ENCODE peak calls at places on chromosomes 6 and 20, in ten cellular contexts. One of them, this sample, is unnamed. For H3K27me3, the result is how much of the 10 kb centered on the place peaks cover.

GRCh38 chr6:121932071-121933009 is 467.1 kb upstream of the HSF2 start:
- DNase-seq in PC-3: peak
- DNase-seq in aorta: peak
- DNase-seq in right cardiac atrium: peak
- DNase-seq in BJ: peak
- DNase-seq in GM06990: no peak
- DNase-seq in CD4-positive, CD25-positive, alpha-beta regulatory T cell: no peak
- DNase-seq in H7: peak
- DNase-seq in Karpas-422: no peak
- DNase-seq in tibial artery: no peak
- DNase-seq in this sample: no peak

GRCh38 chr6:161168281-161168891 is 105.5 kb downstream of the AGPAT4 start:
- DNase-seq in PC-3: peak
- DNase-seq in aorta: no peak
- DNase-seq in right cardiac atrium: no peak
- DNase-seq in BJ: peak
- DNase-seq in GM06990: no peak
- DNase-seq in CD4-positive, CD25-positive, alpha-beta regulatory T cell: no peak
- DNase-seq in H7: no peak
- DNase-seq in Karpas-422: no peak
- DNase-seq in tibial artery: peak
- DNase-seq in this sample: no peak

GRCh38 chr20:20367681-20368413 is at the start of gene INSM1:
- DNase-seq in PC-3: no peak
- DNase-seq in aorta: no peak
- DNase-seq in right cardiac atrium: no peak
- DNase-seq in BJ: no peak
- DNase-seq in GM06990: peak
- DNase-seq in CD4-positive, CD25-positive, alpha-beta regulatory T cell: no peak
- DNase-seq in H7: peak
- DNase-seq in Karpas-422: no peak
- DNase-seq in tibial artery: no peak
- DNase-seq in this sample: no peak

GRCh38 chr20:45306431-45306982 is at the start of gene RBPJL:
- DNase-seq in PC-3: no peak
- DNase-seq in aorta: peak
- DNase-seq in right cardiac atrium: peak
- DNase-seq in BJ: no peak
- DNase-seq in GM06990: no peak
- DNase-seq in CD4-positive, CD25-positive, alpha-beta regulatory T cell: peak
- DNase-seq in H7: peak
- DNase-seq in Karpas-422: peak
- DNase-seq in tibial artery: no peak
- DNase-seq in this sample: no peak

GRCh38 chr6:44010411-44011349 is 116.6 kb downstream of the MRPL14 start:
- DNase-seq in PC-3: peak
- DNase-seq in aorta: peak
- DNase-seq in right cardiac atrium: no peak
- DNase-seq in BJ: peak
- DNase-seq in GM06990: no peak
- DNase-seq in CD4-positive, CD25-positive, alpha-beta regulatory T cell: no peak
- DNase-seq in H7: no peak
- DNase-seq in Karpas-422: no peak
- DNase-seq in tibial artery: peak
- DNase-seq in this sample: no peak

GRCh38 chr6:34179106-34179720 is 33.3 kb upstream of the GRM4 start:
- DNase-seq in PC-3: no peak
- DNase-seq in aorta: peak
- DNase-seq in right cardiac atrium: no peak
- DNase-seq in BJ: no peak
- DNase-seq in GM06990: no peak
- DNase-seq in CD4-positive, CD25-positive, alpha-beta regulatory T cell: no peak
- DNase-seq in H7: peak
- DNase-seq in Karpas-422: no peak
- DNase-seq in tibial artery: no peak
- DNase-seq in this sample: no peak

GRCh38 chr20:47466193-47466592 is 35.5 kb upstream of the NCOA3 start:
- DNase-seq in PC-3: no peak
- DNase-seq in aorta: no peak
- DNase-seq in right cardiac atrium: no peak
- DNase-seq in BJ: no peak
- DNase-seq in GM06990: no peak
- DNase-seq in CD4-positive, CD25-positive, alpha-beta regulatory T cell: no peak
- DNase-seq in H7: no peak
- DNase-seq in Karpas-422: peak
- DNase-seq in tibial artery: no peak
- DNase-seq in this sample: no peak

GRCh38 chr6:45690846-45691245 is 313.1 kb upstream of the SUPT3H start:
- DNase-seq in PC-3: peak
- DNase-seq in aorta: no peak
- DNase-seq in right cardiac atrium: no peak
- DNase-seq in BJ: no peak
- DNase-seq in GM06990: no peak
- DNase-seq in CD4-positive, CD25-positive, alpha-beta regulatory T cell: no peak
- DNase-seq in H7: no peak
- DNase-seq in Karpas-422: no peak
- DNase-seq in tibial artery: no peak
- DNase-seq in this sample: no peak

GRCh38 chr6:35299674-35300073 is 2.1 kb downstream of the DEF6 start:
- DNase-seq in PC-3: no peak
- DNase-seq in aorta: no peak
- DNase-seq in right cardiac atrium: peak
- DNase-seq in BJ: no peak
- DNase-seq in GM06990: no peak
- DNase-seq in CD4-positive, CD25-positive, alpha-beta regulatory T cell: peak
- DNase-seq in H7: no peak
- DNase-seq in Karpas-422: peak
- DNase-seq in tibial artery: peak
- DNase-seq in this sample: no peak

GRCh38 chr6:116280161-116280959 is 630 bp upstream of the TSPYL1 start:
- DNase-seq in PC-3: no peak
- DNase-seq in aorta: no peak
- DNase-seq in right cardiac atrium: no peak
- DNase-seq in BJ: no peak
- DNase-seq in GM06990: no peak
- DNase-seq in CD4-positive, CD25-positive, alpha-beta regulatory T cell: peak
- DNase-seq in H7: no peak
- DNase-seq in Karpas-422: peak
- DNase-seq in tibial artery: no peak
- DNase-seq in this sample: no peak

GRCh38 chr6:16511048-16511660 is 250.1 kb downstream of the ATXN1 start:
- DNase-seq in PC-3: peak
- DNase-seq in aorta: no peak
- DNase-seq in right cardiac atrium: no peak
- DNase-seq in BJ: no peak
- DNase-seq in GM06990: no peak
- DNase-seq in CD4-positive, CD25-positive, alpha-beta regulatory T cell: peak
- DNase-seq in H7: peak
- DNase-seq in Karpas-422: peak
- DNase-seq in tibial artery: no peak
- DNase-seq in this sample: no peak

GRCh38 chr6:44228836-44229235 is 5.4 kb downstream of the SLC29A1 start:
- DNase-seq in PC-3: no peak
- DNase-seq in aorta: peak
- DNase-seq in right cardiac atrium: peak
- DNase-seq in BJ: no peak
- DNase-seq in GM06990: no peak
- DNase-seq in CD4-positive, CD25-positive, alpha-beta regulatory T cell: no peak
- DNase-seq in H7: no peak
- DNase-seq in Karpas-422: no peak
- DNase-seq in tibial artery: no peak
- DNase-seq in this sample: no peak

GRCh38 chr6:139262519-139263300 is 29.1 kb downstream of the TXLNB start:
- DNase-seq in PC-3: peak
- DNase-seq in aorta: no peak
- DNase-seq in right cardiac atrium: no peak
- DNase-seq in BJ: no peak
- DNase-seq in GM06990: no peak
- DNase-seq in CD4-positive, CD25-positive, alpha-beta regulatory T cell: peak
- DNase-seq in H7: no peak
- DNase-seq in Karpas-422: peak
- DNase-seq in tibial artery: no peak
- DNase-seq in this sample: peak

GRCh38 chr6:116251568-116252384 is 2.1 kb downstream of the TSPYL4 start:
- DNase-seq in PC-3: no peak
- DNase-seq in aorta: no peak
- DNase-seq in right cardiac atrium: no peak
- DNase-seq in BJ: peak
- DNase-seq in GM06990: no peak
- DNase-seq in CD4-positive, CD25-positive, alpha-beta regulatory T cell: no peak
- DNase-seq in H7: no peak
- DNase-seq in Karpas-422: no peak
- DNase-seq in tibial artery: no peak
- DNase-seq in this sample: no peak

GRCh38 chr20:57654998-57655811 is 35.0 kb upstream of the ZBP1 start:
- DNase-seq in PC-3: peak
- DNase-seq in aorta: peak
- DNase-seq in right cardiac atrium: no peak
- DNase-seq in BJ: no peak
- DNase-seq in GM06990: no peak
- DNase-seq in CD4-positive, CD25-positive, alpha-beta regulatory T cell: no peak
- DNase-seq in H7: peak
- DNase-seq in Karpas-422: no peak
- DNase-seq in tibial artery: no peak
- DNase-seq in this sample: peak

GRCh38 chr6:3350252-3350826 is 91.6 kb downstream of the PSMG4 start:
- DNase-seq in PC-3: no peak
- DNase-seq in aorta: no peak
- DNase-seq in right cardiac atrium: no peak
- DNase-seq in BJ: no peak
- DNase-seq in GM06990: no peak
- DNase-seq in CD4-positive, CD25-positive, alpha-beta regulatory T cell: no peak
- DNase-seq in H7: no peak
- DNase-seq in Karpas-422: no peak
- DNase-seq in tibial artery: no peak
- DNase-seq in this sample: no peak

GRCh38 chr6:47366335-47366879 is 56.7 kb upstream of the TNFRSF21 start:
- DNase-seq in PC-3: peak
- DNase-seq in aorta: no peak
- DNase-seq in right cardiac atrium: no peak
- DNase-seq in BJ: no peak
- DNase-seq in GM06990: no peak
- DNase-seq in CD4-positive, CD25-positive, alpha-beta regulatory T cell: no peak
- DNase-seq in H7: no peak
- DNase-seq in Karpas-422: no peak
- DNase-seq in tibial artery: no peak
- DNase-seq in this sample: no peak
- H3K27me3 ChIP-seq in PC-3: under half
- H3K27me3 ChIP-seq in aorta: under half
- H3K27me3 ChIP-seq in right cardiac atrium: under half
- H3K27me3 ChIP-seq in BJ: under half
- H3K27me3 ChIP-seq in GM06990: under half
- H3K27me3 ChIP-seq in CD4-positive, CD25-positive, alpha-beta regulatory T cell: under half
- H3K27me3 ChIP-seq in H7: under half
- H3K27me3 ChIP-seq in Karpas-422: under half
- H3K27me3 ChIP-seq in tibial artery: under half
- H3K27me3 ChIP-seq in this sample: under half

DNA sequence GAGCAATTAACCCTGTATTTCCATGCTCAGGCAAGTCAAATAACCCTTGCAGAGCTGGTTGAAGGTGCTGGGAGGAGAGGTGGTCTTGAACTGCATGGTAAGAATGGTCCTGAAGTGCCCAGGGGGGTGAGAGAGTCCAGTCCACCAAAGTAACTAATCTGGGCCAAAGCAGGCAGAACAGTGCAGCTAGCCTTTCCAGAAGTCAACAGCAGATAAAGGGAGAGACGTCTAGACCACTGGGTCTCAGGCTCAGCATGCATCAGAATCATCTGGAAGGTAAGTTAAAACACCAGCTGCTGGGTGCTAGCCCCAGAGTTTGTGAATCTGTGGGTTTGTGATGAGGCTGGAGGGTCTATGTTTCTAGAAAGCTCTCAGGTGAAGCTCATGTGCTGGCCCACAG is 232.3 kb upstream of the ECI2 start:
- DNase-seq in PC-3: no peak
- DNase-seq in aorta: no peak
- DNase-seq in right cardiac atrium: no peak
- DNase-seq in BJ: no peak
- DNase-seq in GM06990: no peak
- DNase-seq in CD4-positive, CD25-positive, alpha-beta regulatory T cell: no peak
- DNase-seq in H7: no peak
- DNase-seq in Karpas-422: no peak
- DNase-seq in tibial artery: no peak
- DNase-seq in this sample: no peak
- H3K27me3 ChIP-seq in PC-3: under half
- H3K27me3 ChIP-seq in aorta: under half
- H3K27me3 ChIP-seq in right cardiac atrium: under half
- H3K27me3 ChIP-seq in BJ: under half
- H3K27me3 ChIP-seq in GM06990: under half
- H3K27me3 ChIP-seq in CD4-positive, CD25-positive, alpha-beta regulatory T cell: under half
- H3K27me3 ChIP-seq in H7: under half
- H3K27me3 ChIP-seq in Karpas-422: under half
- H3K27me3 ChIP-seq in tibial artery: under half
- H3K27me3 ChIP-seq in this sample: under half

DNA sequence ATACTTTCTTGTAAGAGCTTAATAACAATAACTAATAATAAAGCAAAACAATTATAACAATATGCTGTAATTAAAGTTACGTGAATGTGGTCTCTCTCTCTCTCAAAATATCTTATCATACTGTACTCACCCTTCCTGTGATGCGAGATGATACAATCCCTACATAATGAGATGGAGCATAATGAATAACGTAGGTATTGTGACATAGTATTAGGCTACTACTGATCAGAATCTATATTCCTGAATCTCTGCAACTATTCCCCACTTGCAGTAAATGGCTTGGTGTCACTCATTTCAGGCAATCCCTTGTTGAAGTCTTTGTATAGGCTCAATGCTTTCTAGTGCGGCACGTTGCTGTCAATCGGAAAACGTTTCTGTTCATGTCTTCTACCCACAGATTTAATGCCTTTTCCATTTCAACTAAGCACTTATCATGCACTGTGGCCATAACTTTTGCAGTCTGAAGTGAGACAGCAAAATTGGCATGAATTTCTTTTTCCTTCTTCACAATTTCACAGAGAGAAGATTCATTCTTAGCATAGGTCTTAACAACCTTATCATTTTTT is 32.3 kb downstream of the MOXD1 start:
- DNase-seq in PC-3: no peak
- DNase-seq in aorta: no peak
- DNase-seq in right cardiac atrium: no peak
- DNase-seq in BJ: no peak
- DNase-seq in GM06990: no peak
- DNase-seq in CD4-positive, CD25-positive, alpha-beta regulatory T cell: no peak
- DNase-seq in H7: no peak
- DNase-seq in Karpas-422: no peak
- DNase-seq in tibial artery: no peak
- DNase-seq in this sample: no peak
- H3K27me3 ChIP-seq in PC-3: under half
- H3K27me3 ChIP-seq in aorta: under half
- H3K27me3 ChIP-seq in right cardiac atrium: under half
- H3K27me3 ChIP-seq in BJ: under half
- H3K27me3 ChIP-seq in GM06990: under half
- H3K27me3 ChIP-seq in CD4-positive, CD25-positive, alpha-beta regulatory T cell: under half
- H3K27me3 ChIP-seq in H7: under half
- H3K27me3 ChIP-seq in Karpas-422: under half
- H3K27me3 ChIP-seq in tibial artery: under half
- H3K27me3 ChIP-seq in this sample: under half

DNA sequence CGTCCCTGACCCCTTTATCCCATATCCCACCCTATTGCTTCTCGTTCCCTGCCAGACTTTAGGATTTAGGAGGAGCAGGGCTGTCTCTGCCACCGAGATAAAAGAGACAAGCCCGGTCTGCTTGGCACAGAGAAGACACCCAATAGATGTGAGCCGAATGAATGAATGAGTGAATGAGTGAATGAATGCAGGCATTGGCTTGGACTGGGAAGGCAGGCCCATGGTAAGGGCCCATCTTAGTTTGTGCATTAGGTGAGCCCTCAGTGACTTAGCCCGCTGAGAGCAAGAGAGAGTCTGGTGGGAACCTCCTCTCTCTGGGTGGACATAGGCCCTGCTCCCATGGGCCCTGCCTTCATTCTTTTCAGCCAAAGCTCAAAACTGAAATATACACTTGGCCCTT is 879 bp upstream of the BPIFB6 start:
- DNase-seq in PC-3: no peak
- DNase-seq in aorta: no peak
- DNase-seq in right cardiac atrium: no peak
- DNase-seq in BJ: no peak
- DNase-seq in GM06990: no peak
- DNase-seq in CD4-positive, CD25-positive, alpha-beta regulatory T cell: no peak
- DNase-seq in H7: no peak
- DNase-seq in Karpas-422: no peak
- DNase-seq in tibial artery: no peak
- DNase-seq in this sample: no peak
- H3K27me3 ChIP-seq in PC-3: under half
- H3K27me3 ChIP-seq in aorta: under half
- H3K27me3 ChIP-seq in right cardiac atrium: under half
- H3K27me3 ChIP-seq in BJ: under half
- H3K27me3 ChIP-seq in GM06990: under half
- H3K27me3 ChIP-seq in CD4-positive, CD25-positive, alpha-beta regulatory T cell: under half
- H3K27me3 ChIP-seq in H7: under half
- H3K27me3 ChIP-seq in Karpas-422: under half
- H3K27me3 ChIP-seq in tibial artery: under half
- H3K27me3 ChIP-seq in this sample: under half

This sample was measured in DND-41.